ENCODE peak calls at places on chromosomes 5 and 9, in six cellular contexts. O, W, N, Q, K and V are unnamed samples.

GRCh38 chr9:13427587-13427986 is 148.1 kb upstream of the MPDZ start:
- DNase-seq in O (no peak), W (peak), N (no peak), Q (peak), K (no peak), V (peak)

GRCh38 chr5:4976918-4977317 is 163.2 kb upstream of the ADAMTS16 start:
- DNase-seq in O (no peak), W (no peak), N (no peak), Q (peak), K (no peak), V (no peak)

GRCh38 chr5:31378838-31379237 is 153.1 kb downstream of the DROSHA start:
- DNase-seq in O (no peak), W (no peak), N (no peak), Q (no peak), K (no peak), V (no peak)

GRCh38 chr5:151574597-151574996 is 16.5 kb downstream of the FAT2 start:
- DNase-seq in O (no peak), W (no peak), N (no peak), Q (no peak), K (no peak), V (no peak)

GRCh38 chr9:136557036-136557435 is 11.2 kb upstream of the NOTCH1 start:
- DNase-seq in O (no peak), W (no peak), N (no peak), Q (no peak), K (no peak), V (no peak)

GRCh38 chr5:120394259-120394658 is 69.8 kb upstream of the PRR16 start:
- DNase-seq in O (no peak), W (no peak), N (no peak), Q (no peak), K (no peak), V (no peak)

GRCh38 chr5:71460693-71461092 is 5.2 kb downstream of the BDP1 start:
- DNase-seq in O (no peak), W (no peak), N (no peak), Q (no peak), K (no peak), V (no peak)

GRCh38 chr5:64149268-64149667 is 16.4 kb upstream of the RNF180 start:
- DNase-seq in O (no peak), W (peak), N (no peak), Q (no peak), K (no peak), V (no peak)

GRCh38 chr5:87069974-87070608 is 197.6 kb upstream of the RASA1 start:
- DNase-seq in O (no peak), W (peak), N (peak), Q (peak), K (no peak), V (peak)

GRCh38 chr5:169637856-169638190 is 748 bp downstream of the DOCK2 start:
- DNase-seq in O (peak), W (no peak), N (no peak), Q (no peak), K (no peak), V (peak)

GRCh38 chr5:152593388-152593787 is 188.3 kb upstream of the NMUR2 start:
- DNase-seq in O (no peak), W (no peak), N (no peak), Q (no peak), K (no peak), V (no peak)

GRCh38 chr5:153084476-153084875 is 406.0 kb upstream of the GRIA1 start:
- DNase-seq in O (no peak), W (no peak), N (no peak), Q (no peak), K (no peak), V (no peak)

GRCh38 chr9:133509179-133510083 is 15.3 kb downstream of the MYMK start:
- DNase-seq in O (no peak), W (peak), N (no peak), Q (no peak), K (peak), V (no peak)

GRCh38 chr5:144254552-144254951 is 83.9 kb downstream of the KCTD16 start:
- DNase-seq in O (no peak), W (peak), N (no peak), Q (no peak), K (no peak), V (no peak)

GRCh38 chr9:79665926-79666325 is 94.2 kb downstream of the TLE4 start:
- DNase-seq in O (no peak), W (peak), N (no peak), Q (no peak), K (no peak), V (no peak)

GRCh38 chr5:78127875-78128274 is 166.6 kb downstream of the AP3B1 start:
- DNase-seq in O (no peak), W (peak), N (no peak), Q (no peak), K (no peak), V (no peak)

GRCh38 chr9:109241931-109242330 is 74.9 kb upstream of the FRRS1L start:
- DNase-seq in O (no peak), W (no peak), N (no peak), Q (no peak), K (no peak), V (no peak)

GRCh38 chr9:83362341-83362995 is 175.7 kb downstream of the FRMD3 start:
- DNase-seq in O (no peak), W (no peak), N (no peak), Q (no peak), K (no peak), V (no peak)

GRCh38 chr9:37604296-37604695 is 11.9 kb upstream of the TOMM5 start:
- DNase-seq in O (no peak), W (no peak), N (no peak), Q (no peak), K (no peak), V (no peak)

GRCh38 chr5:179124329-179124852 is 64.2 kb downstream of the ZNF354C start:
- DNase-seq in O (no peak), W (no peak), N (no peak), Q (no peak), K (no peak), V (no peak)

GRCh38 chr5:117590944-117591343 is 1016.3 kb upstream of the SEMA6A start:
- DNase-seq in O (no peak), W (peak), N (peak), Q (peak), K (no peak), V (peak)